ENCODE peak calls at places on chromosome 7, in ten cellular contexts. O is gastrocnemius medialis, E is suprapubic skin, W is dorsolateral prefrontal cortex, A is choroid plexus epithelial cell, G is AG09309, U is foreskin fibroblast, H is H7, C is lung, Q is MM.1S. D is an unnamed sample.
A peak's percentile ranks its signal among the peaks of the same experiment; 100 is the strongest.

GRCh38 chr7:148699772-148700629 is 1.3 kb downstream of the CUL1 start:
- DNase-seq in U (peak; percentile 47), H (peak; percentile 86), G (no peak), A (peak; percentile 47), E (no peak), W (no peak), Q (peak; percentile 46), C (no peak), O (no peak), D (no peak)

GRCh38 chr7:16083931-16084330 is 337.4 kb downstream of the CRPPA start:
- DNase-seq in O (no peak), Q (no peak), E (no peak), G (no peak), U (no peak), W (no peak), C (no peak), A (peak; percentile 70), H (no peak), D (no peak)

GRCh38 chr7:102895602-102896001 is 17.2 kb upstream of the LRRC17 start:
- DNase-seq in E (no peak), H (no peak), G (no peak), Q (no peak), W (no peak), C (no peak), A (no peak), O (no peak), U (no peak), D (no peak)

GRCh38 chr7:82810558-82811259 is 352.0 kb downstream of the PCLO start:
- DNase-seq in W (no peak), C (no peak), H (peak; percentile 1), U (peak; percentile 90), G (peak; percentile 76), E (no peak), A (peak; percentile 85), O (no peak), Q (peak; percentile 65), D (no peak)

GRCh38 chr7:36272567-36273269 is 116.9 kb upstream of the ANLN start:
- DNase-seq in C (no peak), Q (no peak), E (peak; percentile 55), U (no peak), W (no peak), O (no peak), A (peak; percentile 73), G (no peak), H (no peak), D (no peak)

GRCh38 chr7:53094191-53094590 is 58.8 kb downstream of the POM121L12 start:
- DNase-seq in U (no peak), E (no peak), C (no peak), O (no peak), G (no peak), A (no peak), W (no peak), Q (no peak), H (no peak), D (no peak)

GRCh38 chr7:94888542-94888941 is 18.9 kb upstream of the PPP1R9A start:
- DNase-seq in C (peak; percentile 43), H (no peak), E (no peak), O (no peak), A (peak; percentile 64), W (no peak), U (peak; percentile 43), G (no peak), Q (no peak), D (no peak)

GRCh38 chr7:151251926-151252835 is 3.7 kb upstream of the SMARCD3 start:
- DNase-seq in Q (no peak), W (peak; percentile 55), E (no peak), O (peak; percentile 71), H (peak; percentile 98), A (peak; percentile 80), U (peak; percentile 91), G (no peak), C (peak; percentile 64), D (no peak)

GRCh38 chr7:33043434-33043833 is 19.1 kb downstream of the NT5C3A start:
- DNase-seq in U (no peak), W (no peak), H (no peak), A (no peak), Q (no peak), G (no peak), E (no peak), O (no peak), C (no peak), D (no peak)

GRCh38 chr7:33039257-33039904 is 23.2 kb downstream of the NT5C3A start:
- DNase-seq in A (peak; percentile 43), U (no peak), E (no peak), O (no peak), Q (peak; percentile 67), H (no peak), W (no peak), G (no peak), C (no peak), D (no peak)

GRCh38 chr7:33038639-33039038 is 23.9 kb downstream of the NT5C3A start:
- DNase-seq in O (no peak), H (no peak), G (no peak), U (no peak), W (no peak), C (no peak), E (no peak), Q (no peak), A (no peak), D (no peak)

GRCh38 chr7:33040803-33041516 is 21.6 kb downstream of the NT5C3A start:
- DNase-seq in O (peak; percentile 73), A (peak; percentile 41), U (peak; percentile 28), Q (peak; percentile 96), H (no peak), E (no peak), G (no peak), W (no peak), C (peak; percentile 41), D (no peak)

DNA sequence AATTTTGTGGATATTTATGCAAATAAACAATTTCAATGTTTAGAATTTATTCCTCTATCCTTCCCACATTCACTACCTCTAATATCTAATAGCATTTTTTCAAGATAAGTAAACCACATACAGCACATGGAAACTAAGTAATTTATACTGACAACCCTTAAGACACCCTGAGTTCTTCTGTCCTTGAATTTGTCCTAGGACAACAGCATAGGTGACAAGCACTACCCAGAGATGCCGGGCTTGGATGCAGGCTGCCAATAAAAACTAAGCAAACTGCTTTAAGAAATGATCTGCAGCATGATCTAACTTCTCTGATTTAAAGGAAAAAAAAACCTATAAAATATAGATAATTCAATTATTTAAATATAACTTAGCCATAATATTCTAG is 22.7 kb downstream of the NT5C3A start:
- DNase-seq in A (no peak), C (no peak), G (no peak), W (no peak), H (no peak), U (no peak), E (no peak), Q (no peak), O (peak; percentile 36), D (no peak)
- H3K4me3 ChIP-seq in A (peak overlapping the region; percentile 50), C (no peak overlapping the region), G (peak overlapping the region; percentile 25), W (peak overlapping the region; percentile 48), H (no peak overlapping the region), U (peak overlapping the region; percentile 40), E (peak overlapping the region; percentile 46), Q (peak overlapping the region; percentile 54), O (peak overlapping the region; percentile 59), D (no peak overlapping the region)

DNA sequence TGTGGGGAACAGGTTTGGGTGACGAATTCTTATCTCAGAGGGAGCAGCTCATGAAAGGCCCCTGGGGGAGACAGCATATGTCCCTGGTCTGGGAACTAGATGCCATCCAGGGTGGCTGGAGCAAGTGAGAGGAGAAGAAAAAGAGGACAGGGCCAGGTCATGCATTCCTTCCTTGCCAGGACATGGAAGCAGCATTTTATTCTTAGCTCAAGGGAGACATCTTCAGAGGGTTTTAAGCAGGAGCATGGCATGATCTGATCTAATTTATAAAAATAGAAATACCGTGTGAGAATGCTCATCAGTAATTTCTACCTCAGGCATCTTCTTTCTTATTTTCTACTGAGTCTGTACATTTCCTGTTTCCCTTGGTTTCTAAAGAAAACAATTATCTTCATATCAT is 386.0 kb downstream of the GALNT17 start:
- DNase-seq in C (no peak), H (no peak), W (no peak), O (no peak), G (no peak), U (no peak), Q (no peak), E (no peak), A (peak; percentile 2), D (no peak)
- H3K4me3 ChIP-seq in C (no peak overlapping the region), H (no peak overlapping the region), W (no peak overlapping the region), O (no peak overlapping the region), G (no peak overlapping the region), U (no peak overlapping the region), Q (no peak overlapping the region), E (no peak overlapping the region), A (no peak overlapping the region), D (no peak overlapping the region)

GRCh38 chr7:1231214-1232102 is 1.2 kb upstream of the UNCX start:
- DNase-seq in Q (no peak), E (no peak), U (no peak), O (no peak), H (peak; percentile 85), C (no peak), W (no peak), A (no peak), G (no peak), D (no peak)
- H3K4me3 ChIP-seq in Q (no peak overlapping the region), E (no peak overlapping the region), U (no peak overlapping the region), O (no peak overlapping the region), H (no peak overlapping the region), C (no peak overlapping the region), W (no peak overlapping the region), A (no peak overlapping the region), G (no peak overlapping the region), D (no peak overlapping the region)

GRCh38 chr7:25863727-25864116 is 288.3 kb upstream of the NFE2L3 start:
- DNase-seq in O (no peak), E (no peak), Q (no peak), H (no peak), G (no peak), U (no peak), C (no peak), A (no peak), W (no peak), D (no peak)

GRCh38 chr7:25862993-25863726 is 288.8 kb upstream of the NFE2L3 start:
- DNase-seq in C (no peak), A (no peak), G (no peak), E (no peak), O (no peak), U (no peak), Q (no peak), H (no peak), W (no peak), D (no peak)

GRCh38 chr7:25860882-25861228 is 291.1 kb upstream of the NFE2L3 start:
- DNase-seq in H (no peak), G (no peak), C (no peak), E (no peak), O (no peak), U (no peak), A (no peak), Q (no peak), W (no peak), D (no peak)

GRCh38 chr7:25861704-25862253 is 290.2 kb upstream of the NFE2L3 start:
- DNase-seq in U (peak; percentile 48), W (no peak), E (no peak), G (no peak), Q (no peak), O (no peak), H (no peak), A (no peak), C (no peak), D (no peak)

DNA sequence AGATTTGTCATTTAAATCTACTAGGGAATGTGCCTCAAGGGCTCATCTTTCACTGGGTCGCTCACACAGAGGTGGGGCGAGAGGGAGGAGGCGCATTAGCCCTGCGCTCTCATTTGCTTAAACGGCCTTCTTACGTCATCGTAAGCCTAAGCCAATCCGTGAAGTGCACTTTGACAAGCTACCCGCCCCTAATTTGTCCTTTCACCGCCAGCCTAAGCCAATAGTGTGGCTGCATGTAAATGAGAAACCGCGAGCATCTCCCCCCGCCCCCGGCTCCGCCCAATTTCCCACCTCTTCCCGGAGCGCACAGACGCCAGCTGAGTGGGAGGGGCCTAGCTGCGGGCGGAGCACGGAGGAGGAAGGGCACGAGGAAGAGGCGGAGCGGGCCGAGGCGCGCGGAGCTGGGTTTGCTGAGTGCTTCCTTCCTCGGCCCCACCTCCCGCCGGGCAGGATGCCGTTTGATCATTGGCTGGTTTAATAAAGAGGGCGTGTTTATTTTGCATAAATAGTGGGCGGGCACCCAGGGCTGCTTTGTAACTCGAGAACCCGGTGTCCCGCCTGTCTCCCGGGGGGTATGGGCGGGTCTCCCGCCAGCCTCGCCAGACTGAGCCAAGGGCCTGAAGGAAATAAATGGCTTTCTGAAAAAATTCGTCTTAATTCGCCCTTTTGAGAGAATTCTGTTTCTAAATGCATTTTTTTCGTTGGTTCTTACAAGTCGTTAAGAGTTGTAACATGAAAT is 289.6 kb upstream of the NFE2L3 start:
- DNase-seq in O (peak; percentile 100), G (peak; percentile 100), U (peak; percentile 100), C (peak; percentile 88), H (peak; percentile 94), Q (peak; percentile 100), E (peak; percentile 98), A (peak; percentile 100), W (peak; percentile 23), D (peak; percentile 97)
- H3K4me3 ChIP-seq in O (peak overlapping the region; percentile 46), G (no peak overlapping the region), U (peak overlapping the region; percentile 31), C (peak overlapping the region; percentile 1), H (no peak overlapping the region), Q (peak overlapping the region; percentile 61), E (no peak overlapping the region), A (peak overlapping the region; percentile 8), W (no peak overlapping the region), D (no peak overlapping the region)